ENCODE peak calls at places on chromosomes 4 and X, in four cellular contexts. One of them, this sample, is unnamed.

GRCh38 chr4:78119698-78120097 is 62.6 kb downstream of the FRAS1 start:
- DNase-seq in SK-N-SH: no peak
- DNase-seq in GM12878: no peak
- DNase-seq in K562: no peak
- DNase-seq in this sample: no peak

GRCh38 chr4:25427871-25428270 is 50.8 kb downstream of the ANAPC4 start:
- DNase-seq in K562: no peak
- DNase-seq in GM12878: no peak
- DNase-seq in SK-N-SH: no peak
- DNase-seq in this sample: no peak

GRCh38 chr4:108395786-108396185 is 224.6 kb upstream of the RPL34 start:
- DNase-seq in SK-N-SH: no peak
- DNase-seq in K562: no peak
- DNase-seq in GM12878: no peak
- DNase-seq in this sample: no peak

GRCh38 chrX:18620349-18620748 is 51.6 kb downstream of the RS1 start:
- DNase-seq in GM12878: peak
- DNase-seq in SK-N-SH: no peak
- DNase-seq in K562: no peak
- DNase-seq in this sample: no peak

GRCh38 chr4:187017156-187017555 is 293.5 kb upstream of the FAT1 start:
- DNase-seq in GM12878: no peak
- DNase-seq in K562: no peak
- DNase-seq in SK-N-SH: no peak
- DNase-seq in this sample: no peak

GRCh38 chrX:97685753-97686152 is 802.0 kb downstream of the RPA4 start:
- DNase-seq in SK-N-SH: peak
- DNase-seq in GM12878: no peak
- DNase-seq in K562: peak
- DNase-seq in this sample: peak

GRCh38 chr4:115260195-115260594 is 146.8 kb upstream of the NDST4 start:
- DNase-seq in SK-N-SH: no peak
- DNase-seq in GM12878: no peak
- DNase-seq in K562: no peak
- DNase-seq in this sample: no peak

GRCh38 chr4:10704050-10704810 is 19.7 kb upstream of the CLNK start:
- DNase-seq in SK-N-SH: no peak
- DNase-seq in K562: no peak
- DNase-seq in GM12878: no peak
- DNase-seq in this sample: no peak

GRCh38 chr4:24053906-24054305 is 164.1 kb upstream of the PPARGC1A start:
- DNase-seq in SK-N-SH: no peak
- DNase-seq in GM12878: no peak
- DNase-seq in K562: no peak
- DNase-seq in this sample: no peak

GRCh38 chr4:128355301-128355700 is 67.7 kb upstream of the PGRMC2 start:
- DNase-seq in SK-N-SH: peak
- DNase-seq in K562: peak
- DNase-seq in GM12878: no peak
- DNase-seq in this sample: no peak

GRCh38 chr4:173213296-173213695 is 44.7 kb downstream of the GALNT7 start:
- DNase-seq in K562: no peak
- DNase-seq in GM12878: no peak
- DNase-seq in SK-N-SH: no peak
- DNase-seq in this sample: no peak
- TF ChIP-seq USF1 in K562: no peak
- TF ChIP-seq USF1 in GM12878: no peak
- TF ChIP-seq USF1 in SK-N-SH: no peak
- TF ChIP-seq USF1 in this sample: no peak

GRCh38 chr4:103098746-103099421 is 750 bp downstream of the BDH2 start:
- DNase-seq in SK-N-SH: no peak
- DNase-seq in GM12878: no peak
- DNase-seq in K562: no peak
- DNase-seq in this sample: no peak
- TF ChIP-seq USF1 in SK-N-SH: no peak
- TF ChIP-seq USF1 in GM12878: no peak
- TF ChIP-seq USF1 in K562: no peak
- TF ChIP-seq USF1 in this sample: no peak

GRCh38 chr4:41622816-41623215 is 84.9 kb downstream of the LIMCH1 start:
- DNase-seq in GM12878: no peak
- DNase-seq in SK-N-SH: no peak
- DNase-seq in K562: no peak
- DNase-seq in this sample: no peak

GRCh38 chr4:41628916-41629315 is 91.0 kb downstream of the LIMCH1 start:
- DNase-seq in K562: no peak
- DNase-seq in SK-N-SH: no peak
- DNase-seq in GM12878: no peak
- DNase-seq in this sample: no peak

GRCh38 chr4:41620594-41621256 is 82.8 kb downstream of the LIMCH1 start:
- DNase-seq in SK-N-SH: peak
- DNase-seq in K562: no peak
- DNase-seq in GM12878: no peak
- DNase-seq in this sample: no peak

GRCh38 chr4:41625531-41625930 is 87.6 kb downstream of the LIMCH1 start:
- DNase-seq in K562: no peak
- DNase-seq in SK-N-SH: no peak
- DNase-seq in GM12878: no peak
- DNase-seq in this sample: no peak

GRCh38 chr4:41624765-41625164 is 86.8 kb downstream of the LIMCH1 start:
- DNase-seq in GM12878: no peak
- DNase-seq in SK-N-SH: no peak
- DNase-seq in K562: no peak
- DNase-seq in this sample: no peak
- TF ChIP-seq USF1 in GM12878: no peak
- TF ChIP-seq USF1 in SK-N-SH: no peak
- TF ChIP-seq USF1 in K562: no peak
- TF ChIP-seq USF1 in this sample: no peak

DNA sequence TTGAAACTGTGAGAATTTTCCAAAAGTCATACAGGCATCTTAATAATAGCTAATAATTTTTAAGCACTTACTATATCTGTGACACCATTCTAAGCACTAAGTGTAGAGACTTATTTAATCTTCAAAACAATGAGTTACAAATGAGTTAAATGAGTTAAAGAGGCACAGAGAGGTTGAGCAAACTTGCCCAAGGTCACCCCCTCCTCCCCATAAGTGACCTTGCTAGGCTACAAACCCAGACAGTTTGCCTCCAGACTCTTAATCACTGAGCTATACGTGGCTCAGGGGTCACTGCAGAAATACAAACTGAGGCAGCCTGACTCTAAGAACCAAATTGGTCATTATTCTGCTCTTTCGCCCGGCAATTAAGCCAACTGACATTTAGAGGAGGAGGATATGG is 15.5 kb downstream of the CTPS2 start:
- DNase-seq in GM12878: no peak
- DNase-seq in SK-N-SH: no peak
- DNase-seq in K562: no peak
- DNase-seq in this sample: no peak
- TF ChIP-seq USF1 in GM12878: no peak
- TF ChIP-seq USF1 in SK-N-SH: no peak
- TF ChIP-seq USF1 in K562: no peak
- TF ChIP-seq USF1 in this sample: no peak

DNA sequence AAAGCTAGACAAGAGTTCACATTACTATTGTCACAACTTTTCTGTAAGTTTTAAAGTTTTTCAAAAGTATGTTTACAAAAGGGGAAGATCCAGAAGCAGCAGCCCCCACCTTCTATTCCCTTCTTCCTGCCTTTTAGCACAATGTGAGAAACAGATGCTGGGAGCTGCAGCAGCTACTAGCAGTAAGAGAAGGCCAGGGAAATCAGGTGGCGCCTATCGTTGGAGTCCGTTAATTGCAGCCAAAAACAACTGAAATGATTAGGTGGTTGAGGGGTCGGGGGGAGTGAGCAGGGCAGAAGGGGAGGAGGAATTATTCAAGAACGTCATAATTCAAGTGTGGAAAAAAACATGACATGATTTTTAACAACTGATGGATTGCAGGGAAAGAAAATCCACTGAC is 27.4 kb downstream of the FRYL start:
- DNase-seq in SK-N-SH: no peak
- DNase-seq in GM12878: no peak
- DNase-seq in K562: no peak
- DNase-seq in this sample: no peak
- TF ChIP-seq USF1 in SK-N-SH: no peak
- TF ChIP-seq USF1 in GM12878: no peak
- TF ChIP-seq USF1 in K562: no peak
- TF ChIP-seq USF1 in this sample: no peak

GRCh38 chr4:101232074-101232776 is 115.1 kb downstream of the PPP3CA start:
- DNase-seq in GM12878: no peak
- DNase-seq in K562: no peak
- DNase-seq in SK-N-SH: no peak
- DNase-seq in this sample: no peak
- TF ChIP-seq USF1 in GM12878: no peak
- TF ChIP-seq USF1 in K562: no peak
- TF ChIP-seq USF1 in SK-N-SH: no peak
- TF ChIP-seq USF1 in this sample: no peak

GRCh38 chr4:54495091-54495490 is 162.7 kb upstream of the KIT start:
- DNase-seq in SK-N-SH: no peak
- DNase-seq in GM12878: no peak
- DNase-seq in K562: no peak
- DNase-seq in this sample: no peak
- TF ChIP-seq USF1 in SK-N-SH: no peak
- TF ChIP-seq USF1 in GM12878: no peak
- TF ChIP-seq USF1 in K562: no peak
- TF ChIP-seq USF1 in this sample: no peak

GRCh38 chrX:103330601-103331397 is 760 bp downstream of the TCEAL7 start:
- DNase-seq in K562: no peak
- DNase-seq in GM12878: no peak
- DNase-seq in SK-N-SH: peak
- DNase-seq in this sample: peak

GRCh38 chrX:103329991-103330390 is at the start of gene TCEAL7:
- DNase-seq in SK-N-SH: peak
- DNase-seq in K562: no peak
- DNase-seq in GM12878: no peak
- DNase-seq in this sample: peak
- TF ChIP-seq USF1 in SK-N-SH: peak
- TF ChIP-seq USF1 in K562: no peak
- TF ChIP-seq USF1 in GM12878: no peak
- TF ChIP-seq USF1 in this sample: peak